ENCODE peak calls at places on chromosome 13, in eight cellular contexts. V is iPS-NIHi11; G is stimulated activated CD4-positive, alpha-beta T cell treated with anti-CD3 and anti-CD28 coated beads, Interleukin-12 subunit alpha, Interleukin-12 subunit beta, amount 100 ng/mL, for 4 hours; E is GM12865; N is NCI-H774; T is adrenal gland; H is AG08395; D is stimulated activated CD8-positive, alpha-beta memory T cell treated with anti-CD3 and anti-CD28 coated beads, Interleukin-12 subunit alpha, Interleukin-12 subunit beta, amount 100 ng/mL, for 1 hour. Q is an unnamed sample.

GRCh38 chr13:19596960-19597361 is 35.6 kb upstream of the TPTE2 start:
- DNase-seq in V (no peak), G (no peak), E (no peak), N (no peak), T (no peak), H (no peak), D (no peak), Q (peak; percentile 57)

GRCh38 chr13:24684600-24684998 is 4.4 kb downstream of the ATP12A start:
- DNase-seq in V (no peak), G (no peak), E (peak; percentile 66), N (no peak), T (no peak), H (peak; percentile 50), D (no peak), Q (no peak)

GRCh38 chr13:43203781-43204180 is 180.4 kb downstream of the DNAJC15 start:
- DNase-seq in V (no peak), G (no peak), E (no peak), N (no peak), T (no peak), H (peak; percentile 26), D (no peak), Q (no peak)

GRCh38 chr13:21330126-21330861 is 128.8 kb downstream of the ZDHHC20 start:
- DNase-seq in V (no peak), G (no peak), E (peak; percentile 86), N (no peak), T (no peak), H (no peak), D (no peak), Q (no peak)

GRCh38 chr13:97911311-97912138 is 42.0 kb upstream of the IPO5 start:
- DNase-seq in V (peak; percentile 62), G (no peak), E (peak; percentile 38), N (no peak), T (no peak), H (peak; percentile 56), D (no peak), Q (no peak)

GRCh38 chr13:33757713-33758112 is 60.2 kb upstream of the RFC3 start:
- DNase-seq in V (no peak), G (no peak), E (peak; percentile 38), N (no peak), T (no peak), H (no peak), D (no peak), Q (no peak)

GRCh38 chr13:41720839-41721561 is 239.9 kb downstream of the VWA8 start:
- DNase-seq in V (no peak), G (no peak), E (no peak), N (no peak), T (no peak), H (no peak), D (no peak), Q (no peak)

GRCh38 chr13:39612023-39612637 is 9.1 kb upstream of the LHFPL6 start:
- DNase-seq in V (peak; percentile 48), G (peak; percentile 57), E (peak; percentile 79), N (peak; percentile 16), T (peak; percentile 63), H (peak; percentile 63), D (peak; percentile 48), Q (peak; percentile 53)

GRCh38 chr13:78317030-78317429 is 286.3 kb downstream of the POU4F1 start:
- DNase-seq in V (peak; percentile 24), G (no peak), E (peak; percentile 22), N (no peak), T (no peak), H (no peak), D (no peak), Q (no peak)

GRCh38 chr13:99434258-99434788 is 66.9 kb upstream of the TM9SF2 start:
- DNase-seq in V (no peak), G (peak; percentile 53), E (peak; percentile 85), N (no peak), T (no peak), H (no peak), D (peak; percentile 69), Q (no peak)

GRCh38 chr13:27203854-27204253 is 32.2 kb upstream of the USP12 start:
- DNase-seq in V (no peak), G (no peak), E (peak; percentile 27), N (no peak), T (no peak), H (no peak), D (no peak), Q (no peak)

GRCh38 chr13:30165791-30166190 is 141.6 kb downstream of the KATNAL1 start:
- DNase-seq in V (no peak), G (no peak), E (no peak), N (no peak), T (no peak), H (peak; percentile 30), D (no peak), Q (no peak)

GRCh38 chr13:34308725-34309124 is 490.8 kb downstream of the RFC3 start:
- DNase-seq in V (no peak), G (no peak), E (no peak), N (no peak), T (no peak), H (peak; percentile 47), D (no peak), Q (no peak)

GRCh38 chr13:46475586-46475991 is 77.4 kb upstream of the LRCH1 start:
- DNase-seq in V (no peak), G (no peak), E (no peak), N (no peak), T (no peak), H (peak; percentile 75), D (no peak), Q (no peak)